ENCODE peak calls at places on chromosomes 5 and 9, in five cellular contexts. P, H, B, D and L are unnamed samples.

GRCh38 chr9:89179535-89179919 is 909 bp upstream of the SHC3 start:
- DNase-seq in B (peak), P (peak), D (peak), H (no peak), L (no peak)

GRCh38 chr5:149837680-149838269 is 106.8 kb downstream of the PDE6A start:
- DNase-seq in D (peak), B (peak), H (no peak), P (peak), L (peak)

GRCh38 chr5:145967296-145967695 is 30.9 kb downstream of the SH3RF2 start:
- DNase-seq in B (no peak), D (no peak), H (no peak), P (no peak), L (no peak)

GRCh38 chr5:131589510-131590348 is 45.3 kb downstream of the RAPGEF6 start:
- DNase-seq in H (no peak), B (peak), D (peak), P (peak), L (no peak)

GRCh38 chr9:37918665-37919165 is 14.8 kb upstream of the SLC25A51 start:
- DNase-seq in D (no peak), P (no peak), H (peak), B (no peak), L (no peak)

GRCh38 chr5:178113841-178114324 is 551 bp downstream of the N4BP3 start:
- DNase-seq in H (no peak), B (no peak), D (no peak), P (no peak), L (no peak)

GRCh38 chr9:31137151-31137849 is 1247.1 kb upstream of the ACO1 start:
- DNase-seq in B (peak), H (no peak), P (peak), D (peak), L (no peak)

GRCh38 chr9:133945977-133946753 is 46.0 kb downstream of the VAV2 start:
- DNase-seq in P (no peak), B (no peak), H (no peak), D (no peak), L (no peak)

GRCh38 chr5:179839328-179840256 is 18.9 kb downstream of the SQSTM1 start:
- DNase-seq in B (no peak), P (no peak), D (peak), H (no peak), L (no peak)

GRCh38 chr9:87853289-87853688 is 29.4 kb upstream of the SPATA31E1 start:
- DNase-seq in B (no peak), P (no peak), D (no peak), H (no peak), L (no peak)

GRCh38 chr9:130854086-130854485 is 19.0 kb downstream of the ABL1 start:
- DNase-seq in P (no peak), H (no peak), B (no peak), D (no peak), L (no peak)

GRCh38 chr9:33202552-33203300 is 35.6 kb upstream of the B4GALT1 start:
- DNase-seq in B (no peak), P (peak), D (peak), H (no peak), L (no peak)

GRCh38 chr9:109861918-109862317 is 81.9 kb downstream of the PALM2AKAP2 start:
- DNase-seq in D (no peak), H (no peak), B (no peak), P (no peak), L (no peak)

GRCh38 chr5:110086658-110087388 is 397.1 kb downstream of the MAN2A1 start:
- DNase-seq in P (peak), D (peak), B (peak), H (peak), L (peak)

GRCh38 chr5:53167836-53168235 is 58.3 kb upstream of the MOCS2 start:
- DNase-seq in B (no peak), P (peak), D (peak), H (peak), L (no peak)

GRCh38 chr9:70480405-70480980 is 66.0 kb upstream of the KLF9 start:
- DNase-seq in D (peak), B (peak), H (peak), P (peak), L (peak)

GRCh38 chr9:35658144-35658893 is at the start of gene CCDC107:
- DNase-seq in H (peak), P (peak), B (peak), D (peak), L (peak)

GRCh38 chr9:111178361-111179043 is 140.2 kb upstream of the LPAR1 start:
- DNase-seq in B (no peak), P (peak), D (peak), H (no peak), L (no peak)

GRCh38 chr5:28344803-28345433 is 1306.5 kb upstream of the CDH9 start:
- DNase-seq in D (no peak), P (peak), B (peak), H (no peak), L (no peak)

GRCh38 chr9:7799234-7799933 is at the start of gene DMAC1:
- DNase-seq in P (peak), B (peak), H (peak), D (peak), L (peak)

GRCh38 chr9:77743381-77743780 is 95.3 kb upstream of the GNA14 start:
- DNase-seq in D (peak), H (no peak), P (peak), B (no peak), L (no peak)

GRCh38 chr5:173233347-173234128 is 1.5 kb downstream of the NKX2-5 start:
- DNase-seq in P (no peak), B (no peak), H (no peak), D (no peak), L (no peak)

GRCh38 chr5:132365213-132365612 is 4.3 kb upstream of the SLC22A5 start:
- DNase-seq in D (peak), B (peak), P (peak), H (no peak), L (no peak)

GRCh38 chr9:121275781-121276658 is 8.1 kb downstream of the GSN start:
- DNase-seq in D (no peak), P (no peak), H (no peak), B (no peak), L (no peak)

GRCh38 chr9:6055213-6055612 is 39.8 kb upstream of the RANBP6 start:
- DNase-seq in H (no peak), B (peak), D (peak), P (peak), L (peak)

GRCh38 chr5:151598984-151599383 is 7.9 kb upstream of the FAT2 start:
- DNase-seq in B (peak), D (no peak), P (no peak), H (no peak), L (no peak)

GRCh38 chr5:180866296-180866695 is 5.2 kb upstream of the ZFP62 start:
- DNase-seq in D (no peak), H (no peak), B (no peak), P (no peak), L (no peak)

GRCh38 chr9:127915801-127916664 is 808 bp downstream of the ST6GALNAC4 start:
- DNase-seq in B (no peak), D (no peak), H (no peak), P (no peak), L (no peak)

GRCh38 chr9:35708146-35708545 is 18.4 kb upstream of the TPM2 start:
- DNase-seq in D (no peak), H (no peak), P (no peak), B (no peak), L (no peak)

GRCh38 chr5:92704590-92704989 is 876.4 kb downstream of the NR2F1-AS1 start:
- DNase-seq in B (no peak), P (peak), D (peak), H (no peak), L (no peak)

GRCh38 chr5:125181955-125182354 is 435.5 kb upstream of the ZNF608 start:
- DNase-seq in P (no peak), H (no peak), B (no peak), D (no peak), L (no peak)

GRCh38 chr5:38453506-38453905 is 102.9 kb downstream of the LIFR start:
- DNase-seq in B (no peak), D (no peak), P (no peak), H (peak), L (no peak)

GRCh38 chr9:135218331-135219225 is 131.1 kb downstream of the OLFM1 start:
- DNase-seq in P (no peak), H (no peak), D (no peak), B (no peak), L (no peak)

GRCh38 chr5:102289251-102289899 is 6.7 kb downstream of the SLCO4C1 start:
- DNase-seq in D (no peak), P (no peak), B (no peak), H (no peak), L (no peak)

GRCh38 chr5:50874277-50874984 is 208.0 kb downstream of the PARP8 start:
- DNase-seq in D (no peak), H (no peak), P (no peak), B (no peak), L (no peak)

GRCh38 chr5:111404270-111404769 is 108.0 kb downstream of the STARD4 start:
- DNase-seq in D (no peak), H (no peak), P (no peak), B (no peak), L (no peak)

GRCh38 chr5:143922718-143923117 is 110.8 kb downstream of the HMHB1 start:
- DNase-seq in B (peak), H (no peak), D (peak), P (peak), L (no peak)

GRCh38 chr5:124395287-124395686 is 351.2 kb downstream of the ZNF608 start:
- DNase-seq in H (no peak), B (no peak), P (no peak), D (no peak), L (peak)

GRCh38 chr9:97876061-97876460 is 23.0 kb downstream of the FOXE1 start:
- DNase-seq in B (no peak), D (no peak), P (no peak), H (no peak), L (no peak)

GRCh38 chr5:3741372-3741770 is 145.7 kb downstream of the IRX1 start:
- DNase-seq in H (no peak), P (no peak), D (no peak), B (peak), L (no peak)

DNA sequence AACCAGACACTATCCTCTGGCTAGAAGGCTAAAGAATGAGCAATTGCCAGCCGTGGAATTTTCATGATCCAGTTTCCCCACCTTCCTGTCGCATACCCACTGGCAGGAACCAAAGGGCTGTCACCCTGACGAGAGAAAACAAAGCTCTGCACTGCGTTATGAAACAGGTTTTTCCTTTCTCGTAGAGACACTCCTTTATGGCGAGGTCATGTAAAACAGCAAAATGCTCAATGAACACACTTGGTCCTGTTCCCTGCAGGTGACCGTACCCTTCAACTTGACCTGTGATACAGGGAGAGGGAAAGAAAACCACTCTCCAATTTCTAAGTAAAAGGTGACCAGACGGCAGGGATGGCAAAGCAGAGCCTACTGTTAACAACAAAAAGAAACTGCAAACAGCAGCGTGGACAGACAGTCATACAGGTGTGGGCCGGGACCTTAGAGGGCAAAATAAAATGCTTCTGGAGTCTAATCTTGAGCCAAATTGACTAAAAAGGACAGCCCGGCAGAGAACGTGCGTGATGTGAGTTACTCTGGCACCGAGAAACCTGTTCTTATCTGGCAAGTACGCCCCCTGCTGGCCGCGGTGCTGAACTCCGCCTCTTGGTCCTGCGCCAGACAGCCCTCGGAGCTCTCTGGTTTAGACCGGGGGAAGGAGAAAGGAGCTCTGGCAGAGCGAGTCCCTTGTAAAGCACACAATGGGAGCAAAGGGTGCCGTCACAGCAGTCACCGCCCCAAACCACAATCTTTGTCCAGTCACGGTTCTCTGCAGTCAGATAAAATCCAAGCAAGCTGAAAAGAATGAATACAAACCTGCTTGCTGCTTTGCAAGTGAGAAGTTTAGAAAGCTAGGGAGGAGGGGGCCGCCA is 98.9 kb downstream of the EFNA5 start:
- DNase-seq in P (peak), H (peak), B (peak), D (peak), L (peak)
- H3K4me3 ChIP-seq in P (peak), H (no peak), B (peak), D (peak), L (peak)

DNA sequence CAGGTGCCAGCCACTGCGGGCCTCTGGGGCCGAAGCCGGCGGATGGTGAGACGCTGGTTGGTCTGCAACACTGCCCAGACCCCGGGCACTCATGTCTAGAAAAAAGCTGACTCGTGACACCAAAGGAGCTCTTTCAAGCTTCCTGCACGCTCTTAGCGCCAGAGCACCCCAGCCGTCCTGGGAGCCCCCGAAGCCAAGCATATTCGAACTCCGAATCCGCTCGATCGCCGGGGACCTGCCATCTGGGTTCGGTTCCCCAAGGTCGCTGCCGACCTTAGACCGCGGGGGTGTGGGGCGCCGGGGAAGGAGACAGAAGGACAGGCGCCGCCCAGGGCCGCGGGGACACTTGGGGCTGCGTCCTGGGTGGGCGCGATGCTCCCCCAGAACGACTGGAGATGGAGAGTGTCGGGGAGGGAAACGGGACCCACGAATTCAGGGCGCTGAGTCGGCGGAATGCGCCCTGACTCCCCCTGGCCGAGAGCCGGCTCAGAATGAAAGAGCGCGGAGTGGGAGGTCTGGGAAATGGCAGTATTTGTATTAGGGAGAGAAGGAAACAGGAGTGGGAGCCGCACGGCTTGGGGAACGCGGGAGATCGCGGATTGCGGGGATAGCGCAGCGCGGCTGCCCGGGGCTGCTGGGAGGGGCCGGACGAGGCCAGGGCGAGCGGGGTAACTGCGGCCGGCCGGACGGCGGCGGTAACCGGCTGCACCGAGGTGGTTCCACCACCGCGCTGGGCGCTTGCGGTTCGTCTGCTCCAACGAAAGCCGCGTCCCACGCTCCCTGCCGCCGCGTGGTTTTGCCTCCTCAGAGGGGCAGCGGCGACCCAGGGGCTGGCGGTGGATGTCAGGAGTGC is 20.1 kb upstream of the MARCHF6 start:
- DNase-seq in D (peak), P (no peak), H (peak), B (peak), L (peak)
- TF ChIP-seq CTCF in D (no peak), P (no peak), H (no peak), B (no peak), L (no peak)

GRCh38 chr9:101736723-101737122 is 1.7 kb downstream of the GRIN3A start:
- DNase-seq in P (peak), B (peak), D (no peak), H (no peak), L (no peak)

GRCh38 chr9:101738566-101739183 is at the start of gene GRIN3A:
- DNase-seq in B (peak), P (no peak), D (no peak), H (no peak), L (peak)

GRCh38 chr9:101739311-101739710 is 864 bp upstream of the GRIN3A start:
- DNase-seq in H (no peak), P (no peak), B (no peak), D (no peak), L (no peak)

GRCh38 chr9:101737165-101737704 is 1.2 kb downstream of the GRIN3A start:
- DNase-seq in H (no peak), D (no peak), B (no peak), P (no peak), L (no peak)

DNA sequence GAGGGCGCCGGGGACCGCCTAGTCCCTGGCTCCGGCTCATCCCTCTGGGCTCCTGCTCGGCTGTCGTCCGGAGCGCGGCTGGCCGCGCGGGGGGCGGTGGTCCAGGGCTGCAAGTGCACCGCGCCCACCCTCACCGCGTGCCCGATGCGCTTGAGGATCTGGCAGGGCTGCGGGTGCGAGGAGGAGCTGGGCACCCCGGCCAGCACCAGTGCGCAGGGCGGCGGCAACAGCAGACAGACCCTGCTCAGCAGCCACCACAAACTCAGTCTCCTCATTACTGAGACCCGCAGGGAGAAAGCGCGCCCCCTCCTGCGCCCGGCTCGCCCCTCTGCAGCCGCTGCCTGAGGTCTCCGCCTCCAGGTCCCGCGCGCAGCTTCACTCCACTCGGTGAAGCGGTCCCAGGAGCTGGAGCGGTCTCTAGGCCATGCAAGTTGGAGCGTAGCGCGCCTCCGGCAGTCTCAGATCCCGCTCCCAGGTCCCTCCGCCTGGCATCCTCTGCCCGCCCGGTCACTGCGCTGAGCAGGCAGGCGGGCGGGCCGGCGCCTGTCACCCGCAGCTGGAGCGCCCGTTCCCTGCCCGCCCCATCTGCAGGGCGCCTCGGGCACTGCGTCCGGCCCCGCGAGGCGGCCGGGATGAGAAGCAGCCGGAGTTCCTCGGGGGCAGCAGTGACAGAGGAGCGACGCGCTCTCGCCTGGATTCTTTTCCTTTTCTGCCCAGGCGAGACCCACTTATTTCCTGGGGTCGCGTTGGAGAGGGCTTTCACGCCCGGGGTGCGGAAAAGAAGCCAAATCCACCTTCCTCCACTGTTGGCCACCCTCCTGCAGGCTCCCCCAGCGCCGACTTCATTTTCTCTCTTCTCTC is 512 bp downstream of the GRIN3A start:
- DNase-seq in D (no peak), P (no peak), H (no peak), B (no peak), L (peak)
- H3K4me3 ChIP-seq in D (no peak), P (no peak), H (peak), B (no peak), L (peak)

DNA sequence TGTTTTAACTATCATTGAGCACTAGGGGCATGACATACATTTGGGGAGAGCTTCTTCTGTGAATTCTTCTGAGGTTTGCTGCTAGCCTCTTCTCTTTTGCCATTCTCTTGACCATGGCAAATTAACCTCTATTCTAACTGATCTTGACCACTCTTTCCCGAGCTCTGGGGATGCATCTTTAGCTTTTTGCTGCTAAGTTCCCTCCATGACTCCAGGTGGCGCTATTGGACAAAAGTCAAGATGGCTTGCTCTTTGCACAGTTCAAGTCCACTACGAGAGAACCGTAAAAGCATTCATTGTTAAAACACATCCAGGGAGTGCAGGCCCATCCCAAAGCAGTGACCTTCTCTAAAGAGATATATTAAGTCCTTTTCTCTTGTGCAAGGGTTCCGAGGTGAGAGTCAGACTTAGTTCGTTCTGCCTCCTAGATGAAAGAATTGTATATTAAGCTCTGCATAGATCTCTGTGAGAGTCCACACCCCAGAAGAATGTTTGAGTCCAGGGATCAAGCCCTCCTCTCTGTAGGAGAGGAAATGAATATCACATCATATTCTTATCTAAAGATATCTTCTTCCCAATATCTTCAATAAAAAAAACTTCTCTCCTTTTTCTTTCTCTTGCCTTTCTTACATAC is 1152.9 kb upstream of the CDH6 start:
- DNase-seq in P (peak), D (peak), H (no peak), B (peak), L (no peak)
- TF ChIP-seq CTCF in P (peak), D (peak), H (no peak), B (peak), L (peak)